ENCODE peak calls at places on chromosomes 16 and 17, in four cellular contexts. One of them, this sample, is unnamed.

GRCh38 chr17:39095309-39095686 is 56.1 kb downstream of the PLXDC1 start:
- DNase-seq in GM12878: no peak
- DNase-seq in GM12891: no peak
- DNase-seq in transverse colon: no peak
- DNase-seq in this sample: no peak

GRCh38 chr16:72042157-72042660 is 12.1 kb upstream of the HP start:
- DNase-seq in GM12878: no peak
- DNase-seq in transverse colon: no peak
- DNase-seq in GM12891: no peak
- DNase-seq in this sample: no peak

GRCh38 chr17:52938623-52939230 is 780.2 kb upstream of the CA10 start:
- DNase-seq in GM12878: no peak
- DNase-seq in GM12891: no peak
- DNase-seq in transverse colon: no peak
- DNase-seq in this sample: no peak

GRCh38 chr16:69619514-69619913 is 53.7 kb downstream of the NFAT5 start:
- DNase-seq in GM12878: no peak
- DNase-seq in transverse colon: no peak
- DNase-seq in GM12891: no peak
- DNase-seq in this sample: no peak

GRCh38 chr17:27489045-27489715 is 32.9 kb downstream of the KSR1 start:
- DNase-seq in GM12878: no peak
- DNase-seq in transverse colon: peak
- DNase-seq in GM12891: no peak
- DNase-seq in this sample: no peak

GRCh38 chr17:17325228-17325627 is 22.1 kb downstream of the NT5M start:
- DNase-seq in GM12878: no peak
- DNase-seq in transverse colon: no peak
- DNase-seq in GM12891: no peak
- DNase-seq in this sample: no peak

GRCh38 chr16:48617711-48618148 is 7.8 kb upstream of the N4BP1 start:
- DNase-seq in GM12891: no peak
- DNase-seq in transverse colon: no peak
- DNase-seq in GM12878: no peak
- DNase-seq in this sample: no peak

GRCh38 chr17:65564793-65565192 is 3.3 kb upstream of the AXIN2 start:
- DNase-seq in GM12891: no peak
- DNase-seq in GM12878: no peak
- DNase-seq in transverse colon: no peak
- DNase-seq in this sample: no peak

GRCh38 chr16:47309581-47310312 is 151.1 kb downstream of the ITFG1 start:
- DNase-seq in GM12891: no peak
- DNase-seq in transverse colon: no peak
- DNase-seq in GM12878: no peak
- DNase-seq in this sample: no peak

GRCh38 chr16:52611817-52612673 is 65.1 kb upstream of the TOX3 start:
- DNase-seq in GM12891: no peak
- DNase-seq in GM12878: no peak
- DNase-seq in transverse colon: peak
- DNase-seq in this sample: no peak

GRCh38 chr17:30720013-30720471 is 104.5 kb downstream of the CRLF3 start:
- DNase-seq in GM12891: no peak
- DNase-seq in GM12878: no peak
- DNase-seq in transverse colon: peak
- DNase-seq in this sample: no peak

GRCh38 chr16:30110661-30111060 is 2.7 kb downstream of the GDPD3 start:
- DNase-seq in transverse colon: no peak
- DNase-seq in GM12878: no peak
- DNase-seq in GM12891: no peak
- DNase-seq in this sample: no peak

GRCh38 chr17:9104370-9105041 is 83.2 kb downstream of the NTN1 start:
- DNase-seq in GM12878: no peak
- DNase-seq in transverse colon: no peak
- DNase-seq in GM12891: no peak
- DNase-seq in this sample: no peak

GRCh38 chr17:77343031-77343866 is 202.5 kb downstream of the SEC14L1 start:
- DNase-seq in GM12891: no peak
- DNase-seq in transverse colon: no peak
- DNase-seq in GM12878: no peak
- DNase-seq in this sample: no peak

GRCh38 chr16:16075463-16076399 is 126.3 kb downstream of the ABCC1 start:
- DNase-seq in transverse colon: peak
- DNase-seq in GM12878: no peak
- DNase-seq in GM12891: no peak
- DNase-seq in this sample: no peak

GRCh38 chr17:35743911-35744328 is 9.1 kb downstream of the GAS2L2 start:
- DNase-seq in GM12891: no peak
- DNase-seq in GM12878: no peak
- DNase-seq in transverse colon: no peak
- DNase-seq in this sample: no peak

GRCh38 chr17:17877548-17878358 is 41.0 kb upstream of the SREBF1 start:
- DNase-seq in GM12891: no peak
- DNase-seq in GM12878: no peak
- DNase-seq in transverse colon: peak
- DNase-seq in this sample: no peak

GRCh38 chr16:77760800-77761199 is 27.6 kb upstream of the VAT1L start:
- DNase-seq in GM12878: no peak
- DNase-seq in GM12891: no peak
- DNase-seq in transverse colon: no peak
- DNase-seq in this sample: no peak

GRCh38 chr16:79808731-79809130 is 208.2 kb upstream of the MAF start:
- DNase-seq in transverse colon: no peak
- DNase-seq in GM12878: no peak
- DNase-seq in GM12891: no peak
- DNase-seq in this sample: no peak

GRCh38 chr17:61168506-61168905 is 231.1 kb upstream of the TBX2 start:
- DNase-seq in transverse colon: no peak
- DNase-seq in GM12878: no peak
- DNase-seq in GM12891: no peak
- DNase-seq in this sample: no peak

GRCh38 chr16:23505942-23506605 is 4.2 kb downstream of the GGA2 start:
- DNase-seq in GM12878: no peak
- DNase-seq in transverse colon: no peak
- DNase-seq in GM12891: no peak
- DNase-seq in this sample: no peak

GRCh38 chr17:31527606-31528005 is 136.1 kb downstream of the RAB11FIP4 start:
- DNase-seq in GM12891: no peak
- DNase-seq in GM12878: no peak
- DNase-seq in transverse colon: no peak
- DNase-seq in this sample: no peak

DNA sequence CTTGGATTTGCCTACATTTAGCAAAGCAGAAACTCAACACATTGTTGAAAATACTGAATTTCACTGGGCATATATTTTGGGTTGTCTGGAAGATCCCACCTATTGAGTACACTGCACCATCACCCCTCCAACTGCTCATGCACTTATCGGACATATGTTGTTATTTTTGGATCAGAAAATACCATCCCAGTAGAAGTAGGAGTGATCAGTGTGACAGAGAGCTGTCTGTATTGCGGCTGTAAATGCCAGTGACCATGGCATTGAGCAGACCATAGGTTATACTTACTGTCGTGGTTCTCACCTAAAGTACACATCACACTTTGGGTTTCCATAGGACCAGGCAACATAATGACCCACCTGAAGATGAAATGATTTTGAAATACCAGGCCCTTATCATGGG is 264.7 kb downstream of the CDH13 start:
- DNase-seq in GM12878: no peak
- DNase-seq in transverse colon: no peak
- DNase-seq in GM12891: no peak
- DNase-seq in this sample: no peak
- TF ChIP-seq POLR2AphosphoS5 in GM12878: no peak
- TF ChIP-seq POLR2AphosphoS5 in transverse colon: no peak
- TF ChIP-seq POLR2AphosphoS5 in GM12891: no peak
- TF ChIP-seq POLR2AphosphoS5 in this sample: no peak

DNA sequence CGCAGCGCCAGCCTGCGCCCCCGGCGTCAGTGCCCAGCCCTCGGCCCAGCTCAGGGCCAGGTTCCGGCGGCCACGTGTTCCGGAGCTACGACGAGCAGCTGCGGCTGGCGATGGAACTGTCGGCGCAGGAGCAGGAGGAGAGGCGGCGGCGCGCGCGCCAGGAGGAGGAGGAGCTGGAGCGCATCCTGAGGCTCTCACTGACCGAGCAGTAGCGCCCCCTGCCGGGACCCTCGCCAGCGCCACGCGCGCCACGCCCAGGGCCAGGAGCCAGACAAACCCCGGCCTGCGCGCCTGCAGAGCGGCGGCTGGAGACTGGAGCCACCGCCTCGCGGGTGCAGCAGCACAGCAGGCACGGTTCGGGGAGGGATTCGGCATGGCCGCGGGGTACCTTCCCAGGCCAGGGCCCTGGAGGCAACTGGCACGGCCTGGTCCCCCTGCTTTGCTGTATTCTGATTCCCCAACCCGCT is 9.3 kb downstream of the CORO6 start:
- DNase-seq in transverse colon: peak
- DNase-seq in GM12891: peak
- DNase-seq in GM12878: no peak
- DNase-seq in this sample: no peak
- TF ChIP-seq POLR2AphosphoS5 in transverse colon: peak
- TF ChIP-seq POLR2AphosphoS5 in GM12891: no peak
- TF ChIP-seq POLR2AphosphoS5 in GM12878: no peak
- TF ChIP-seq POLR2AphosphoS5 in this sample: no peak

GRCh38 chr16:11734653-11735043 is 8.0 kb downstream of the TXNDC11 start:
- DNase-seq in GM12878: no peak
- DNase-seq in transverse colon: no peak
- DNase-seq in GM12891: no peak
- DNase-seq in this sample: no peak

GRCh38 chr16:11736903-11737302 is 5.8 kb downstream of the TXNDC11 start:
- DNase-seq in GM12891: no peak
- DNase-seq in GM12878: no peak
- DNase-seq in transverse colon: peak
- DNase-seq in this sample: no peak

GRCh38 chr16:11735801-11736200 is 6.9 kb downstream of the TXNDC11 start:
- DNase-seq in transverse colon: no peak
- DNase-seq in GM12891: no peak
- DNase-seq in GM12878: no peak
- DNase-seq in this sample: no peak

GRCh38 chr16:11737678-11738077 is 5.0 kb downstream of the TXNDC11 start:
- DNase-seq in GM12878: no peak
- DNase-seq in transverse colon: no peak
- DNase-seq in GM12891: no peak
- DNase-seq in this sample: no peak

GRCh38 chr16:11734025-11734652 is 8.5 kb downstream of the TXNDC11 start:
- DNase-seq in transverse colon: peak
- DNase-seq in GM12891: no peak
- DNase-seq in GM12878: no peak
- DNase-seq in this sample: no peak
- TF ChIP-seq POLR2AphosphoS5 in transverse colon: no peak
- TF ChIP-seq POLR2AphosphoS5 in GM12891: no peak
- TF ChIP-seq POLR2AphosphoS5 in GM12878: no peak
- TF ChIP-seq POLR2AphosphoS5 in this sample: no peak

DNA sequence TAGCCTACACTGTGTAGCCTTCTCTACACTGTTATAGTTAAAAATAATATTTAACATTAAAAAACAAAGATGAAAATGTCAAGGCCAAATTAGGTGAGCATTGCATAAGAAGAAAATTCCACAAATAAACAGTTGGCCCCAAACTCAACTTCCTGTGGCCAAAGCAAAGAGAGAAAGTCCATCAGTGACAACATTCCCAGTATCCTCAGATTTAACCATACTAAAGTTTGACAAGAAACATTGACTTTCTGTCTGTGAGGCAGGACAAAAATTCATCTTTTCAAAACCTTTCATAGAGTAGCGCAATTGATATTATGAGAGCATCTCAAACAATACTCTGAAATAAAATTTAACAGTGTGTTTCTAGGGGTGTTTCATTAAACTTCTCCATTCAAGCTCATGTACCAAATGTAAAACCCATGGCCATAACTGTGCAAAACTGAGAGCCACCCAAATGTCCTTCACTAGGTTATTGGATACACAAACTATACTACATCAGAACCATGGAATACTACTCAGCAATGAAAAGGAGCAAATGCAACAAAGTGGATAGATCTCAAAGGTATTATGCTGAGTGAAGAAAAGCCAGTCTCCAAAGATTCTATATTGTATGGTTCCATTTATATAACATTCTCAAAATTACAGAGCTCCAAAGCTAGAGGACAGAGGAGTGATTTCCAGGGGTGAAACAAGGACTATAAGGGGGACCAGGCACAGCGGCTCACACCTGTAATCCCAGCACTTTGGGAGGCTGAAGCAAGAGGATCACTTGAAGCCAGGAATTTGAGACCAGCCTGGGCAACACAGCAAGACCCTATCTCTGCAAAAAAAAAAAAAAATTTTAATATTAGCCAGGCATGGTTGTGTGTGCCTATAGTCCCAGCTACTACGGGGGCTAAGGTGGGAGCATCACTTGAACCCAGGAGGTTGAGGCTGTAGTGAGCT is 38.7 kb downstream of the TMEM114 start:
- DNase-seq in GM12891: no peak
- DNase-seq in transverse colon: no peak
- DNase-seq in GM12878: no peak
- DNase-seq in this sample: no peak
- TF ChIP-seq POLR2AphosphoS5 in GM12891: no peak
- TF ChIP-seq POLR2AphosphoS5 in transverse colon: no peak
- TF ChIP-seq POLR2AphosphoS5 in GM12878: no peak
- TF ChIP-seq POLR2AphosphoS5 in this sample: no peak

DNA sequence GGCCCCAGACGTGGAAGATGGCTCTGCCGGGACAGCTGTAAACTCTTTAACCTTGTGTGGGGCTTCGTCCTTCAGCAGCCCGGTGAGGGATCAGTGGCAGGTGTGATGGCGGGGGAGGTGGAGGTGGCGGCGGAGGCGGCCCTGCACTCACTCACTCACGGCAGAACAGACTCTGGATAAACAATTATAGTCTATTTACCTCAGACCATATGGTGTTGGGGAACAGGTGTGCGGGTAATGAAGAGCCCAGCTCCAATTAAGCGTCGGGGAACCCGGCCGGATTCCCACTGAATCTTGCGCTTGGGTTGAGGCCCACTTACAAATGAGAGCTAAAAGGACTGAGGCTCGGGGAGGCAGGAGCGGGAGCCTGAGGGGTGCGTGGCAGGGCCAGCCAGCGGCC is 104.3 kb upstream of the SDK2 start:
- DNase-seq in transverse colon: no peak
- DNase-seq in GM12891: no peak
- DNase-seq in GM12878: no peak
- DNase-seq in this sample: no peak
- TF ChIP-seq POLR2AphosphoS5 in transverse colon: no peak
- TF ChIP-seq POLR2AphosphoS5 in GM12891: no peak
- TF ChIP-seq POLR2AphosphoS5 in GM12878: no peak
- TF ChIP-seq POLR2AphosphoS5 in this sample: no peak

DNA sequence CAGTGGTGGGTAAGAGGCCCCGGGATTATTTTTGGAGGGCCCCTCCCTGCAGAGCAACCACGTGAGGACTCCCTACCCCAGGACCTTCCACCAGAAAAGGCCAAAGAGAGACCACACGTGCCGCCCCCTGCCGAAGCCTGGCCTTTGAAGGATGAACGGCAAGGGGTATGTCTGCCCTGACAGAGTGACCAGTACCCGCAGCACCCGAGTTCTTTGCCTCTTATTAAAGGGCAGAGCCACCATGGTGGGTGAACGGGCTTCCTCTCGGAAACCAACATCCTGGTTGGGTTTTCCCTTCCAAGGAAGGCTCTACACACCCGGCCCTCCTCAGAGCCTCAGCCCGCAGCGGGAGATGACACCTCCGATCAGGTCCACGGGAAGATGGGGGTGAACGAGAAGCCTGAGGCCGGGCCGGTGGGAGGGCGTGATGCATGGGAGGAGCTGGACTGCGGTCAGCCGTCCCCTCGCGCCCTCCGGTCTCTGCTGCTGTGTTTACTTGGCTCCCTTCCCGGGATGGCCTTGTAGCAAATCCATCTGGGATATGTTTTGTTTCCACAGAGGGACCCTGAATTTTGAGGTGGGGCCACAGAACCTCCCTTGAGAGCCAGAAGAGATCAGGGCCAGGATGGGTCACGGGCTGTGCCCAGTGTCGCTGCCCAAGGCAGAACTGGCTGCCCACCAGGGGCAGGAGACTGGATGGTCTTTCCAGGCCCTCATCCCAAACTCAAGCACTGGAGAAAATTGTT is 49.1 kb downstream of the TBC1D16 start:
- DNase-seq in GM12878: no peak
- DNase-seq in transverse colon: no peak
- DNase-seq in GM12891: no peak
- DNase-seq in this sample: no peak
- TF ChIP-seq POLR2AphosphoS5 in GM12878: no peak
- TF ChIP-seq POLR2AphosphoS5 in transverse colon: no peak
- TF ChIP-seq POLR2AphosphoS5 in GM12891: no peak
- TF ChIP-seq POLR2AphosphoS5 in this sample: no peak